ENCODE peak calls at places on chromosome 7, in six cellular contexts. D is neural progenitor cell; V is ascending aorta; U is kidney; G is astrocyte; K is CD8-positive, alpha-beta T cell. H is an unnamed sample.

GRCh38 chr7:73831656-73832579 is 1.1 kb downstream of the CLDN4 start:
- DNase-seq in K (no peak), G (no peak), D (peak; percentile 37), V (no peak), U (peak; percentile 94), H (peak; percentile 92)

GRCh38 chr7:120770206-120770605 is 87.7 kb downstream of the TSPAN12 start:
- DNase-seq in D (no peak), K (no peak), V (no peak), U (no peak), G (no peak), H (no peak)

GRCh38 chr7:146146866-146147265 is 30.3 kb downstream of the CNTNAP2 start:
- DNase-seq in V (no peak), K (no peak), U (no peak), G (peak; percentile 69), D (no peak), H (no peak)

GRCh38 chr7:18163091-18163490 is 135.4 kb upstream of the PRPS1L1 start:
- DNase-seq in K (no peak), U (no peak), V (no peak), G (no peak), D (no peak), H (no peak)

GRCh38 chr7:5228066-5228465 is 38.0 kb downstream of the WIPI2 start:
- DNase-seq in D (no peak), U (peak; percentile 66), K (no peak), V (no peak), G (no peak), H (no peak)

GRCh38 chr7:116438274-116438673 is 61.3 kb upstream of the CAV2 start:
- DNase-seq in V (no peak), D (no peak), G (no peak), U (no peak), K (no peak), H (no peak)

GRCh38 chr7:42856605-42856987 is 55.3 kb downstream of the C7orf25 start:
- DNase-seq in D (no peak), K (no peak), G (no peak), V (no peak), U (no peak), H (no peak)

GRCh38 chr7:115274-115911 is 77.0 kb upstream of the FAM20C start:
- DNase-seq in U (no peak), V (no peak), D (no peak), G (no peak), K (no peak), H (no peak)

GRCh38 chr7:125681508-125681907 is 751.9 kb upstream of the POT1 start:
- DNase-seq in V (no peak), K (no peak), U (no peak), G (no peak), D (no peak), H (no peak)

GRCh38 chr7:84204655-84205054 is 10.1 kb upstream of the SEMA3A start:
- DNase-seq in K (no peak), V (no peak), U (no peak), D (no peak), G (peak; percentile 79), H (no peak)

GRCh38 chr7:112009081-112009480 is 197.1 kb downstream of the DOCK4 start:
- DNase-seq in K (no peak), V (no peak), G (peak; percentile 74), D (no peak), U (no peak), H (no peak)

GRCh38 chr7:47301657-47302295 is 280.1 kb downstream of the TNS3 start:
- DNase-seq in D (no peak), V (no peak), G (no peak), K (no peak), U (no peak), H (no peak)

GRCh38 chr7:63067897-63068585 is 930.6 kb upstream of the ZNF722 start:
- DNase-seq in K (no peak), V (no peak), D (no peak), G (no peak), U (no peak), H (no peak)

GRCh38 chr7:93515144-93515543 is 59.4 kb downstream of the CALCR start:
- DNase-seq in K (no peak), G (peak; percentile 0), D (no peak), V (no peak), U (no peak), H (no peak)

GRCh38 chr7:134368851-134369533 is 52.3 kb upstream of the SLC35B4 start:
- DNase-seq in U (no peak), G (peak; percentile 79), V (no peak), K (no peak), D (no peak), H (no peak)

GRCh38 chr7:47792521-47793121 is 155.6 kb downstream of the PKD1L1 start:
- DNase-seq in U (no peak), V (no peak), K (no peak), D (peak; percentile 25), G (no peak), H (no peak)

GRCh38 chr7:87215051-87215450 is 4.5 kb downstream of the TMEM243 start:
- DNase-seq in V (no peak), K (no peak), D (no peak), U (no peak), G (no peak), H (no peak)

GRCh38 chr7:22350466-22351328 is 6.3 kb downstream of the RAPGEF5 start:
- DNase-seq in V (no peak), G (peak; percentile 67), D (no peak), K (no peak), U (no peak), H (no peak)

GRCh38 chr7:93043393-93043985 is 74.3 kb downstream of the SAMD9 start:
- DNase-seq in V (no peak), D (peak; percentile 80), G (peak; percentile 93), K (no peak), U (no peak), H (peak; percentile 83)

DNA sequence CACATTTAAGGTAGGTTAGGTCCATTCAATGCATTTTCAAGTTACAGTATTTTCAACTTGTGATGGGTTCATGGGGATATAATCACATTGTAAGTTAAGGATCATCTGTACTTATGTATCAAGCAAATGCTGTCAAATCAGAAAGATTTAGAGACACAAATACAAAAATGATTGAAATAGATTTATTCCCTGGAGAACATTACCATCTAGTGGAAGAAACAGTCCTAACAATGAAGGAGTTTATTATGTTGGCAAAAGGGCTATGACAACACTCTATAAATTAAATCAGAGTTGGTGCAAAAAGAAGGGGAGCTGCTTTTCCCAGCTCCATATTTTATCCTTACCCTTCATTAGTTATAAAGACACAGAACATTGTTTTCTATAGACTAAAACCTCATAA is 69.0 kb downstream of the PRSS58 start:
- DNase-seq in K (no peak), U (no peak), G (no peak), D (no peak), V (no peak), H (no peak)
- TF ChIP-seq CTCF in K (no peak), U (peak; percentile 10), G (peak; percentile 42), D (peak; percentile 52), V (no peak), H (peak; percentile 47)

GRCh38 chr7:149881328-149882263 is 7.8 kb downstream of the ATP6V0E2 start:
- DNase-seq in G (no peak), U (peak; percentile 73), D (no peak), K (no peak), V (no peak), H (no peak)
- H3K27ac ChIP-seq in G (no peak overlapping the region), U (no peak overlapping the region), D (no peak overlapping the region), K (no peak overlapping the region), V (no peak overlapping the region), H (no peak overlapping the region)

GRCh38 chr7:150323682-150324365 is 479 bp upstream of the ACTR3C start:
- DNase-seq in K (no peak), D (no peak), U (no peak), G (no peak), V (no peak), H (no peak)
- H3K36me3 ChIP-seq in K (peaks cover 6% of the 10 kb centered on the region), D (no peaks in the 10 kb centered on the region), U (no peaks in the 10 kb centered on the region), G (no peaks in the 10 kb centered on the region), V (no peaks in the 10 kb centered on the region), H (peaks cover 28% of the 10 kb centered on the region)

GRCh38 chr7:150830957-150831356 is 21.4 kb upstream of the AOC1 start:
- DNase-seq in D (no peak), G (no peak), V (no peak), K (no peak), U (no peak), H (no peak)
- TF ChIP-seq CTCF in D (no peak), G (no peak), V (no peak), K (no peak), U (no peak), H (no peak)

GRCh38 chr7:28748346-28748745 is 209.8 kb downstream of the TRIL start:
- DNase-seq in U (no peak), V (no peak), D (no peak), K (no peak), G (no peak), H (no peak)
- H3K27ac ChIP-seq in U (no peak overlapping the region), V (no peak overlapping the region), D (no peak overlapping the region), K (no peak overlapping the region), G (no peak overlapping the region), H (no peak overlapping the region)

GRCh38 chr7:7290429-7291122 is 108.2 kb downstream of the C1GALT1 start:
- DNase-seq in D (no peak), U (no peak), K (no peak), G (no peak), V (no peak), H (no peak)

GRCh38 chr7:7292085-7292484 is 109.7 kb downstream of the C1GALT1 start:
- DNase-seq in K (no peak), G (no peak), U (no peak), V (no peak), D (no peak), H (no peak)

GRCh38 chr7:7294914-7295313 is 112.6 kb downstream of the C1GALT1 start:
- DNase-seq in U (no peak), D (no peak), K (no peak), G (no peak), V (no peak), H (no peak)

GRCh38 chr7:7292608-7293007 is 110.3 kb downstream of the C1GALT1 start:
- DNase-seq in G (no peak), D (no peak), K (no peak), U (no peak), V (no peak), H (no peak)

DNA sequence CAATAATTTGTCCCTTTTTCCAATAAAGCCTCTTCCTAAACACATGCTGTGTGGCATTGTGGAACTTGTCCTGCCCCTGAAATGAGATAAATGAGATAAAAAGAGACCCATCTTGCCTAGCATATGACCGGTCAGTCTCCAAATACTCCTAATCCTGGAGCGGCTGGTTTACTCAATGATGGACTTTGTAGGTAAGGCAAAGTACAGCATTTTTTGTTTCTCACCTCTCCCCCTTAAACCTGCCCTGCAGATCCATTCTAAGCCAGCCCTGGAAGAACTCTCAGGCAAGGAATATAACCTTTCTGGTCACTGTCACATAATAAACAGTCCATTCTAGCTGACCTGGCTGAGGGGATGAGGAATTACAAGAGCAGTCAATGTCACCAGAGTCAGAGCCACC is 110.7 kb downstream of the C1GALT1 start:
- DNase-seq in G (no peak), U (no peak), D (no peak), K (no peak), V (no peak), H (no peak)
- H3K36me3 ChIP-seq in G (no peaks in the 10 kb centered on the region), U (no peaks in the 10 kb centered on the region), D (no peaks in the 10 kb centered on the region), K (no peaks in the 10 kb centered on the region), V (no peaks in the 10 kb centered on the region), H (no peaks in the 10 kb centered on the region)